ENCODE peak calls at places on chromosomes 16 and 17, in six cellular contexts. Z is RWPE1; N is coronary artery; P is right atrium auricular region; V is CD4-positive, CD25-positive, alpha-beta regulatory T cell; G is GM23248. A is an unnamed sample.

GRCh38 chr16:4082474-4083044 is 33.7 kb downstream of the ADCY9 start:
- DNase-seq in G (no peak), N (no peak), Z (no peak), V (no peak), P (no peak), A (no peak)

GRCh38 chr16:79411805-79412204 is 188.7 kb downstream of the MAF start:
- DNase-seq in P (no peak), N (no peak), G (no peak), Z (no peak), V (no peak), A (no peak)

GRCh38 chr16:88927661-88928060 is 49.3 kb downstream of the CBFA2T3 start:
- DNase-seq in Z (no peak), V (no peak), G (no peak), N (no peak), P (no peak), A (no peak)

GRCh38 chr16:84610385-84610784 is 7.5 kb downstream of the COTL1 start:
- DNase-seq in N (no peak), Z (peak; percentile 42), V (no peak), P (no peak), G (no peak), A (no peak)

GRCh38 chr17:63999680-64000531 is 1.8 kb downstream of the PRR29 start:
- DNase-seq in V (no peak), N (peak; percentile 40), G (no peak), P (no peak), Z (no peak), A (no peak)

GRCh38 chr16:77662241-77662640 is 60.1 kb upstream of the NUDT7 start:
- DNase-seq in G (no peak), V (no peak), Z (no peak), N (no peak), P (no peak), A (no peak)

GRCh38 chr17:48155889-48156670 is 48.5 kb downstream of the SNX11 start:
- DNase-seq in G (no peak), V (no peak), P (no peak), Z (no peak), N (no peak), A (no peak)

GRCh38 chr16:81473969-81474959 is 29.7 kb downstream of the CMIP start:
- DNase-seq in N (no peak), P (no peak), V (no peak), Z (no peak), G (no peak), A (no peak)

GRCh38 chr16:47617732-47618131 is 156.6 kb downstream of the PHKB start:
- DNase-seq in V (no peak), P (no peak), N (no peak), G (no peak), Z (no peak), A (no peak)

GRCh38 chr17:47188266-47188665 is 829 bp downstream of the CDC27 start:
- DNase-seq in V (peak; percentile 22), G (peak; percentile 72), P (no peak), N (no peak), Z (peak; percentile 26), A (no peak)

GRCh38 chr16:11329080-11329491 is 16.2 kb upstream of the RMI2 start:
- DNase-seq in Z (no peak), P (no peak), G (peak; percentile 63), V (no peak), N (no peak), A (no peak)

GRCh38 chr16:47150067-47150466 is 6.3 kb upstream of the NETO2 start:
- DNase-seq in V (no peak), G (no peak), N (no peak), Z (no peak), P (no peak), A (no peak)

GRCh38 chr16:72886366-72886974 is 161.5 kb downstream of the ZFHX3 start:
- DNase-seq in V (no peak), G (no peak), P (no peak), Z (peak; percentile 21), N (no peak), A (no peak)

GRCh38 chr17:58504826-58505351 is 9.5 kb downstream of the MTMR4 start:
- DNase-seq in V (no peak), Z (no peak), P (peak; percentile 32), N (no peak), G (no peak), A (no peak)

GRCh38 chr16:22955461-22956145 is 141.6 kb downstream of the HS3ST2 start:
- DNase-seq in Z (no peak), P (no peak), G (no peak), V (no peak), N (no peak), A (no peak)

GRCh38 chr16:1741553-1742165 is 29.7 kb downstream of the NME3 start:
- DNase-seq in P (no peak), Z (no peak), N (no peak), G (no peak), V (no peak), A (no peak)

GRCh38 chr16:28195859-28196258 is 15.9 kb downstream of the XPO6 start:
- DNase-seq in V (no peak), G (no peak), P (no peak), Z (no peak), N (no peak), A (no peak)

GRCh38 chr16:67518676-67519075 is 10.0 kb upstream of the RIPOR1 start:
- DNase-seq in Z (no peak), V (no peak), N (no peak), G (no peak), P (no peak), A (no peak)

GRCh38 chr17:13420294-13421277 is 181.1 kb downstream of the HS3ST3A1 start:
- DNase-seq in Z (peak; percentile 62), N (no peak), G (peak; percentile 85), P (no peak), V (no peak), A (no peak)

GRCh38 chr17:17027442-17028058 is 14.7 kb upstream of the MPRIP start:
- DNase-seq in Z (no peak), V (no peak), G (no peak), P (no peak), N (no peak), A (no peak)

GRCh38 chr17:44556114-44556853 is 1.0 kb upstream of the FZD2 start:
- DNase-seq in G (peak; percentile 58), Z (no peak), P (no peak), V (no peak), N (no peak), A (no peak)

GRCh38 chr17:48510381-48510760 is 20.4 kb downstream of the HOXB1 start:
- DNase-seq in N (no peak), P (no peak), Z (no peak), V (no peak), G (no peak), A (no peak)

GRCh38 chr17:15944720-15945492 is at the start of gene ADORA2B:
- DNase-seq in P (peak; percentile 62), V (peak; percentile 26), N (no peak), Z (peak; percentile 71), G (peak; percentile 85), A (no peak)

GRCh38 chr17:81170727-81171494 is 4.9 kb upstream of the AATK start:
- DNase-seq in P (no peak), G (no peak), N (no peak), V (no peak), Z (no peak), A (no peak)

GRCh38 chr16:35188288-35189155 is 1729.1 kb downstream of the TP53TG3F start:
- DNase-seq in V (no peak), P (no peak), Z (no peak), G (no peak), N (peak; percentile 53), A (peak; percentile 78)

GRCh38 chr17:3557768-3558583 is at the start of gene TRPV3:
- DNase-seq in N (no peak), Z (peak; percentile 82), V (peak; percentile 25), P (no peak), G (peak; percentile 72), A (no peak)

GRCh38 chr17:56820207-56820606 is 13.5 kb downstream of the C17orf67 start:
- DNase-seq in V (no peak), P (no peak), G (no peak), Z (no peak), N (no peak), A (no peak)

GRCh38 chr17:3887811-3888210 is 5.0 kb downstream of the CAMKK1 start:
- DNase-seq in V (no peak), N (no peak), P (no peak), Z (no peak), G (peak; percentile 30), A (no peak)

GRCh38 chr16:77961811-77962210 is 60.5 kb upstream of the CLEC3A start:
- DNase-seq in G (peak; percentile 57), N (no peak), V (no peak), Z (no peak), P (no peak), A (no peak)

GRCh38 chr16:57754354-57755060 is 18.9 kb downstream of the KATNB1 start:
- DNase-seq in P (no peak), V (no peak), G (peak; percentile 23), Z (no peak), N (no peak), A (no peak)

GRCh38 chr17:1058423-1059130 is 61.6 kb downstream of the TIMM22 start:
- DNase-seq in Z (peak; percentile 54), V (no peak), G (peak; percentile 48), N (no peak), P (no peak), A (no peak)

GRCh38 chr17:44113868-44114840 is 9.3 kb downstream of the HDAC5 start:
- DNase-seq in G (no peak), Z (no peak), N (peak; percentile 73), V (no peak), P (no peak), A (no peak)

GRCh38 chr16:27211026-27211425 is 7.7 kb downstream of the KDM8 start:
- DNase-seq in Z (no peak), V (no peak), N (no peak), G (no peak), P (no peak), A (no peak)

GRCh38 chr16:55917373-55917919 is 42.3 kb upstream of the CES5A start:
- DNase-seq in Z (no peak), G (no peak), N (no peak), P (no peak), V (no peak), A (no peak)

GRCh38 chr17:28907052-28907438 is 4.2 kb upstream of the DHRS13 start:
- DNase-seq in Z (peak; percentile 20), P (no peak), V (no peak), G (no peak), N (no peak), A (no peak)

GRCh38 chr17:66690166-66690565 is 144.8 kb upstream of the CACNG5 start:
- DNase-seq in G (no peak), Z (no peak), P (no peak), N (peak; percentile 19), V (no peak), A (peak; percentile 32)

GRCh38 chr17:320139-320538 is 32.5 kb downstream of the RPH3AL start:
- DNase-seq in P (no peak), Z (no peak), V (no peak), G (no peak), N (no peak), A (no peak)

GRCh38 chr16:89275284-89275584 is 57.7 kb downstream of the ZNF778 start:
- DNase-seq in V (no peak), N (no peak), G (no peak), Z (no peak), P (no peak), A (no peak)

A was measured in vagina.